ENCODE peak calls at places on chromosomes 12 and 14, in five cellular contexts. C is fibroblast of lung, P is DND-41, O is GM23338, R is astrocyte. W is an unnamed sample.
A peak's percentile ranks its signal among the peaks of the same experiment; 100 is the strongest.

GRCh38 chr12:116545936-116546335 is 13.2 kb upstream of the MAP1LC3B2 start:
- DNase-seq in C (no peak), R (no peak), O (no peak), P (no peak), W (no peak)

GRCh38 chr14:29738950-29739349 is 188.7 kb downstream of the PRKD1 start:
- DNase-seq in O (peak; percentile 27), C (no peak), R (no peak), P (no peak), W (no peak)

GRCh38 chr14:58216544-58216943 is 16.6 kb downstream of the ACTR10 start:
- DNase-seq in O (no peak), C (no peak), P (no peak), R (peak; percentile 40), W (no peak)

GRCh38 chr12:98856897-98857540 is 211.9 kb downstream of the APAF1 start:
- DNase-seq in R (peak; percentile 60), O (peak; percentile 89), C (no peak), P (no peak), W (no peak)

GRCh38 chr12:47745485-47746041 is 13.1 kb downstream of the RAPGEF3 start:
- DNase-seq in R (no peak), P (no peak), O (no peak), C (no peak), W (no peak)

GRCh38 chr12:106178582-106178981 is 39.8 kb upstream of the NUAK1 start:
- DNase-seq in P (no peak), O (peak; percentile 8), R (no peak), C (no peak), W (peak; percentile 24)

GRCh38 chr12:89200217-89200616 is 152.1 kb downstream of the DUSP6 start:
- DNase-seq in C (no peak), R (no peak), P (no peak), O (no peak), W (no peak)

GRCh38 chr12:109923481-109924245 is 23.6 kb downstream of the TCHP start:
- DNase-seq in R (no peak), C (no peak), P (no peak), O (no peak), W (no peak)

GRCh38 chr14:51616724-51617409 is 34.8 kb upstream of the FRMD6 start:
- DNase-seq in C (peak; percentile 90), P (no peak), O (no peak), R (peak; percentile 97), W (peak; percentile 79)

GRCh38 chr14:65101631-65102440 is 481 bp downstream of the MAX start:
- DNase-seq in R (no peak), C (no peak), O (peak; percentile 51), P (peak; percentile 78), W (no peak)

GRCh38 chr14:65100905-65101541 is 1.3 kb downstream of the MAX start:
- DNase-seq in O (no peak), C (peak; percentile 9), R (peak; percentile 15), P (no peak), W (no peak)

GRCh38 chr14:65104791-65105190 is 2.5 kb upstream of the MAX start:
- DNase-seq in O (no peak), P (no peak), C (no peak), R (no peak), W (no peak)

GRCh38 chr14:65102441-65103149 is at the start of gene MAX:
- DNase-seq in C (peak; percentile 99), P (peak; percentile 99), O (peak; percentile 99), R (peak; percentile 97), W (peak; percentile 96)

GRCh38 chr14:65103150-65103760 is 938 bp upstream of the MAX start:
- DNase-seq in P (peak; percentile 18), R (no peak), O (peak; percentile 42), C (peak; percentile 28), W (no peak)
- TF ChIP-seq EZH2 in P (no peak), R (no peak), O (no peak), C (no peak), W (no peak)

DNA sequence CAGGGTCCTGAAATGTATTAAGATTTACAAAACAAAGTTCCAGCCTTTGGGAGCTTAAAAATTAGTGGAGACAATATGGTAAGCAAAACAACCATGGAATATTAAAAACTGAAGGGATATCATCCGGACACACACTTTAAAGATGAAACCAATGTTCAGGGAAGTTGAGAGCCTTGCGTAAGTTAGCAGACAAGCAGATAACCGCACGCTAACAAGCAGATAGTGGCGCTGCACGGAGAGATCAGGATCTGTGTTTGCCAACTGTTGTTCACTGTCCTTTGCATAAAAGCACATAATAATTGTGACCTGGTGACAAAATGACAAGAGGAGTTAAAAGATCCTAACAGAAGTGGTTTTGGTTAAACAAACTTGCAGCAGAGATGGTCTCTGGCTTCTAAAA is 14.3 kb upstream of the TMEM229B start:
- DNase-seq in O (no peak), C (no peak), P (no peak), R (no peak), W (no peak)
- H3K4me1 ChIP-seq in O (no peaks in the 10 kb centered on the region), C (no peaks in the 10 kb centered on the region), P (no peaks in the 10 kb centered on the region), R (no peaks in the 10 kb centered on the region), W (no peaks in the 10 kb centered on the region)

GRCh38 chr12:56242986-56243385 is 13.1 kb downstream of the SLC39A5 start:
- DNase-seq in P (no peak), R (no peak), O (no peak), C (no peak), W (no peak)
- TF ChIP-seq EZH2 in P (no peak), R (no peak), O (no peak), C (no peak), W (no peak)

GRCh38 chr14:99550387-99550992 is 53.5 kb downstream of the CCDC85C start:
- DNase-seq in R (no peak), P (no peak), C (no peak), O (no peak), W (no peak)
- H3K4me1 ChIP-seq in R (no peaks in the 10 kb centered on the region), P (no peaks in the 10 kb centered on the region), C (no peaks in the 10 kb centered on the region), O (peaks cover 27% of the 10 kb centered on the region), W (peaks cover 7% of the 10 kb centered on the region)

GRCh38 chr14:96039633-96040311 is 610 bp downstream of the C14orf132 start:
- DNase-seq in O (peak; percentile 72), R (peak; percentile 14), P (no peak), C (peak; percentile 34), W (no peak)
- TF ChIP-seq EZH2 in O (no peak), R (no peak), P (no peak), C (no peak), W (no peak)

DNA sequence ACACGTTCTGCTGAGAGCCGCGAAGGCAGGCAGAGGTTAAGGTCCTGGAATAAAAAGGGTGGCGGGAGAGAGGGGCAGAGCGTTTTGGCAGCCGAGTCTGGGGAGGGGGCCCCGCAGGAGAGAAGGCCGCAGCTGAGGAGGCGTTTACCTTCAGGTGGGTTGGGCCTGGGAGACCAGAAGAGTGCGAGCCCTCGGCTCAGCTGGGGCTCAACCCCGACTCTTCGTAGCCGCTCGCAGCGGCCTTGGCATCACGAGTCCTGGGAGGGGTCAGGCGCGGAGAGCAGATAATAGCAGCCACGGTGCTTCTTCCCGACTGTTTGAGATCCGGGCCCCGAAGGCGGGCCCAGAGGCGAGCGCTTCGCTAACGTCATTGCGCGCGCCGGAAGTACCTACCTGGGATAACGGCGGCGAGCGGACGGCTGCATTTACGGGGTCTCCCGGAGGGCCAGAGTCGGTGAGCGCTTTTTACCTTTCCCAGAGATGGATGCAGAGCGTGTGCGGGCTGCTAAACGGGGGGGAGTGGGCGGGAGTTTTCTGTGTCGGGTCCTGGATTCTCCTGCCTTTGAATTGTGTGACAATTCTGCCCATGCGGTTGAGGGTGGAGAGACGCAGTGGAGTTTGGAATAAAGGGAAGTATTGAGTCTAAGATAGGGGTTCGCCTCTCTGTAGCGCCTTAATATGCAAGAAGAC is at the start of the genes PPHLN1 and ZCRB1:
- DNase-seq in R (peak; percentile 61), P (peak; percentile 82), C (peak; percentile 74), O (peak; percentile 95), W (peak; percentile 73)
- H3K4me1 ChIP-seq in R (peaks cover 13% of the 10 kb centered on the region), P (peaks cover 40% of the 10 kb centered on the region), C (peaks cover 5% of the 10 kb centered on the region), O (peaks cover 18% of the 10 kb centered on the region), W (peaks cover 17% of the 10 kb centered on the region)

DNA sequence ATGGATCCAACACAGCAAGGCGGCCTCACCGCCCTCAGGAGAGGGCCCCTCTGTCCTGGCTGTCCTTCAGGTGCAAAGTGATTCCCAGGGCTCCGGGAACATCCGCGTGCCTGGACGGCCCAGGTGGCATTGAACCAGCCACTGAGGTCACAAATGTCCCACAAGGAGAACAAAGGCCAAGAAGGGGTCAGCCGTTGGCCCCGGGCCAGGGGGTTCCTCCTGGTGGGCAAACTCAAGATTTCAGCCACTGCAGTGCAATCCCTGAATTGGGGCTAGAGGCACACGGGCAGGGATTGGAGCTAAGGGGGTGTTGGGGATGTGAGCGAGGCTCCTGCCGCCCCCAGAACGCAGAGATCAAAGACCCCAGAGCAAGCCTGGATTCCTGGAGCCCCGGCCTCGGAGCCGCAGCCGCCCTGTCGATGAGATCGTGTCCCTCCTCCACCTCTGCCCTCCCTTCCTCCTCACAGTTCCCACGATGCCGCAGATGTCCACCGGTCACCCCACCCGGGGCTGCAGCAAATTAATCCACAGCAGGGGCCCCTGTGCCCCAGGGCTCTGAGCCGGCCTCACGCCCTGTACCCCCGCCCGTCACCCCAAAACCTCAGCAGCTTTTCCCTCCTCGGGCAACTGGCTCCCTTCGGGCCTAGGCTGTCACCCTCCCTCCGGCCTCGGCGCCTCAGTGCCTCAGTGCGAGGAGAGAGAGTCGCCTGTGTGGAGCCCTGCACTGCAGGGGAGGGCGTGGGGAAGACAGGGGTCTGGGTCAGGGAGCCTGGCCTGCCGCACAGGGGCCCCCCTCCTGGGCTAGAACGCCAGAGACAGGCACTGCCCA is 56.7 kb upstream of the GALNT9 start:
- DNase-seq in O (no peak), R (no peak), C (no peak), P (no peak), W (no peak)
- TF ChIP-seq EZH2 in O (no peak), R (no peak), C (no peak), P (no peak), W (peak; percentile 53)

GRCh38 chr14:88910386-88910785 is 85.9 kb downstream of the TTC8 start:
- DNase-seq in C (no peak), R (no peak), P (no peak), O (no peak), W (no peak)

GRCh38 chr14:88911811-88912210 is 87.4 kb downstream of the TTC8 start:
- DNase-seq in C (no peak), P (no peak), R (no peak), O (no peak), W (no peak)

GRCh38 chr14:88919502-88919901 is 95.1 kb downstream of the TTC8 start:
- DNase-seq in C (no peak), P (no peak), O (no peak), R (no peak), W (no peak)

GRCh38 chr14:88914956-88915355 is 90.5 kb downstream of the TTC8 start:
- DNase-seq in O (no peak), C (no peak), P (no peak), R (no peak), W (no peak)
- H3K4me1 ChIP-seq in O (no peaks in the 10 kb centered on the region), C (no peaks in the 10 kb centered on the region), P (no peaks in the 10 kb centered on the region), R (no peaks in the 10 kb centered on the region), W (peaks cover 6% of the 10 kb centered on the region)

W was measured in PC-9.